ENCODE peak calls at places on chromosomes 13 and 19, in seven cellular contexts. V, H, B, P, C, I and Z are unnamed samples.

GRCh38 chr13:40530961-40531360 is 135.5 kb downstream of the FOXO1 start:
- DNase-seq in V (no peak), H (no peak), I (no peak), P (no peak), C (no peak), B (no peak), Z (no peak)

GRCh38 chr19:50001775-50002174 is 23.4 kb downstream of the VRK3 start:
- DNase-seq in C (no peak), H (no peak), V (no peak), P (no peak), I (no peak), B (no peak), Z (no peak)

GRCh38 chr13:75226092-75226491 is 255.9 kb downstream of the TBC1D4 start:
- DNase-seq in I (no peak), H (no peak), V (no peak), P (peak; percentile 46), C (no peak), B (peak; percentile 9), Z (no peak)

GRCh38 chr13:106372199-106373160 is 163.0 kb downstream of the EFNB2 start:
- DNase-seq in P (no peak), C (no peak), V (no peak), B (no peak), I (no peak), H (no peak), Z (no peak)

GRCh38 chr19:50661675-50662441 is 12.6 kb downstream of the C19orf81 start:
- DNase-seq in H (no peak), I (no peak), P (peak; percentile 40), B (no peak), C (no peak), V (no peak), Z (no peak)

GRCh38 chr13:42525035-42525504 is 48.9 kb upstream of the TNFSF11 start:
- DNase-seq in V (no peak), B (no peak), H (no peak), C (no peak), P (no peak), I (no peak), Z (no peak)

GRCh38 chr19:15015946-15016542 is 33.2 kb upstream of the CASP14 start:
- DNase-seq in I (no peak), P (peak; percentile 59), C (peak; percentile 14), H (no peak), V (no peak), B (no peak), Z (no peak)

GRCh38 chr19:50777830-50778303 is 7.6 kb downstream of the GPR32 start:
- DNase-seq in B (no peak), I (no peak), C (no peak), V (no peak), H (peak; percentile 54), P (peak; percentile 55), Z (no peak)

GRCh38 chr19:10395003-10395402 is 8.3 kb downstream of the CDC37 start:
- DNase-seq in I (no peak), V (no peak), B (no peak), P (no peak), C (no peak), H (no peak), Z (no peak)

GRCh38 chr13:29362849-29363604 is 232.5 kb downstream of the SLC7A1 start:
- DNase-seq in V (peak; percentile 13), I (peak; percentile 48), C (peak; percentile 43), H (peak; percentile 79), P (peak; percentile 49), B (peak; percentile 44), Z (peak; percentile 24)

GRCh38 chr13:113967206-113967720 is 6.6 kb downstream of the C13orf46 start:
- DNase-seq in P (no peak), I (no peak), B (no peak), H (no peak), C (no peak), V (no peak), Z (no peak)

GRCh38 chr19:39645800-39646411 is 9.8 kb upstream of the LGALS16 start:
- DNase-seq in V (no peak), H (no peak), I (no peak), P (peak; percentile 29), B (no peak), C (peak; percentile 17), Z (no peak)

GRCh38 chr19:46515879-46516350 is 20.2 kb upstream of the PNMA8B start:
- DNase-seq in V (no peak), H (peak; percentile 77), I (no peak), C (peak; percentile 23), P (peak; percentile 58), B (no peak), Z (no peak)

GRCh38 chr13:75675421-75675820 is 39.3 kb downstream of the LMO7 start:
- DNase-seq in I (no peak), V (no peak), P (no peak), H (no peak), B (no peak), C (no peak), Z (no peak)

GRCh38 chr19:1125601-1126533 is 22.1 kb downstream of the GPX4 start:
- DNase-seq in C (no peak), H (no peak), B (no peak), P (no peak), V (no peak), I (no peak), Z (no peak)

GRCh38 chr19:47239610-47240296 is 8.8 kb upstream of the BBC3 start:
- DNase-seq in C (no peak), I (no peak), H (peak; percentile 97), P (no peak), B (no peak), V (no peak), Z (no peak)

GRCh38 chr13:59722580-59722900 is 441.2 kb downstream of the DIAPH3 start:
- DNase-seq in V (no peak), I (no peak), H (no peak), P (no peak), B (no peak), C (no peak), Z (no peak)

GRCh38 chr19:18776288-18776594 is 14.9 kb downstream of the COMP start:
- DNase-seq in P (peak; percentile 38), V (no peak), H (no peak), I (no peak), C (no peak), B (no peak), Z (no peak)

GRCh38 chr19:55695511-55696290 is 20.7 kb downstream of the EPN1 start:
- DNase-seq in C (no peak), B (no peak), V (no peak), I (no peak), H (no peak), P (no peak), Z (no peak)

GRCh38 chr13:48653074-48654054 is at the start of gene CYSLTR2:
- DNase-seq in C (no peak), I (no peak), P (no peak), B (no peak), V (peak; percentile 35), H (peak; percentile 32), Z (no peak)

GRCh38 chr13:29591310-29591709 is 4.2 kb downstream of the SLC7A1 start:
- DNase-seq in B (no peak), C (no peak), I (no peak), H (no peak), P (no peak), V (no peak), Z (no peak)

GRCh38 chr13:111908981-111909380 is 158.0 kb upstream of the SOX1 start:
- DNase-seq in H (no peak), C (no peak), P (no peak), V (no peak), I (no peak), B (no peak), Z (no peak)

DNA sequence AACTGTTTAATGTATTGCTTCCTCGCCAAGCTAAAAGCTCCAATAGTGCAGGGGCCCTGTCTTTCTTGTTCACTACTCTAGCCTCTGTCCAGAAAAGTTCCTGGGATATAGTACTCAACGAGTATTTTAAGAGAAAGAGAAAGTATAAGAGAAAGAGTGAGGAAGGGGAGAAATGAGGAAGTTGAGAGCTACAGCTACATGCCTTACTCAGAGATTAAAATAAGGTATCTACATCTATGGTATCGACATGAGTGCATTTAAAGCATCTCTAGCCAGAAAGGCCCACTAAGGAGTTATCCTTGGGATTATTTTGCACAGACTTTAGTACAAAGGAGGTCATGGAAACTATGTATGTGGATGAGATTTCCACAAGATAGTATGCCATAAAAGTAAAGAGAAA is 28.5 kb downstream of the MYCBP2 start:
- DNase-seq in P (no peak), I (no peak), H (no peak), C (no peak), B (no peak), V (no peak), Z (no peak)
- TF ChIP-seq TAF1 in P (no peak), I (no peak), H (no peak), C (no peak), B (no peak), V (no peak), Z (no peak)

GRCh38 chr13:71786815-71787214 is 80.2 kb downstream of the DACH1 start:
- DNase-seq in H (no peak), B (no peak), C (no peak), P (no peak), I (no peak), V (no peak), Z (no peak)
- TF ChIP-seq TAF1 in H (no peak), B (no peak), C (no peak), P (no peak), I (no peak), V (no peak), Z (no peak)

DNA sequence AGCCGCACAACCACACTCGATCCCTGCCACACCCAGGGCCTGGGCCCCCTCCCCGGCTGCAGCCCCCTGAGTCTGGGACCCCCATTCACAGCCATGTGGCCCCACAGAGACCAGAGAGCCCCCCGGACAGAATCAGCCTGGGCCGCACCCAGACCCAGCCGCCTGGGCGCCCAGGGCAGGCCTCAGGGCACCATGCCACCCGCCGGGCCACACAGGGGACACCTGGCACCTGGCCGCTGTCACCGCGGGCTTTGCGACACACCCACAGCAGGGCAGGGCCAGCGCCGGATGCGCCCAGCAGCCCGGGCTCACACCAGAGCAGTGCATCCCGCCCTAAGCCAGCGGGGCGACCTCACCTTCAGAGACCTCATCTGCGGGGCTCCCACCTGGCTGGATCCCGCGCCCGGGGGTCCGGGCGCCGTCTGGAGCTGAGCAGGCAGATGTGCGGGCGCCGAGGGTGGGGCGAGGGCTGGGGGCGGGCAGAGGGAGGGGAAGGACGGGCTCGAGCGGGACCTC is 443 bp downstream of the TBXA2R start:
- DNase-seq in V (no peak), B (no peak), C (no peak), H (peak; percentile 78), P (peak; percentile 61), I (no peak), Z (no peak)
- TF ChIP-seq TAF1 in V (no peak), B (no peak), C (no peak), H (no peak), P (no peak), I (no peak), Z (no peak)

GRCh38 chr19:5937550-5937949 is 23.5 kb downstream of the CAPS start:
- DNase-seq in V (no peak), I (no peak), B (no peak), C (no peak), P (no peak), H (peak; percentile 78), Z (no peak)

GRCh38 chr19:5934002-5934401 is 19.9 kb downstream of the CAPS start:
- DNase-seq in I (no peak), B (no peak), P (no peak), C (no peak), H (peak; percentile 57), V (no peak), Z (no peak)

GRCh38 chr19:5934779-5935472 is 20.9 kb downstream of the CAPS start:
- DNase-seq in H (peak; percentile 91), B (no peak), I (no peak), V (no peak), C (no peak), P (no peak), Z (no peak)

GRCh38 chr19:5936308-5936980 is 22.4 kb downstream of the CAPS start:
- DNase-seq in V (no peak), H (no peak), C (no peak), B (no peak), I (no peak), P (no peak), Z (no peak)

GRCh38 chr19:5935473-5936307 is 21.6 kb downstream of the CAPS start:
- DNase-seq in C (no peak), V (no peak), I (no peak), P (no peak), H (peak; percentile 74), B (no peak), Z (no peak)
- TF ChIP-seq TAF1 in C (no peak), V (no peak), I (no peak), P (no peak), H (no peak), B (no peak), Z (no peak)